ENCODE peak calls at places on chromosomes 3 and 15, in ten cellular contexts. One of them, this sample, is unnamed.

GRCh38 chr15:93235926-93236781 is 147.1 kb upstream of the RGMA start:
- DNase-seq in WTC11: no peak
- DNase-seq in Right ventricle myocardium superior: peak; percentile 76
- DNase-seq in GM23338: peak; percentile 22
- DNase-seq in pancreas: no peak
- DNase-seq in neural progenitor cell: peak; percentile 68
- DNase-seq in activated CD4-positive, alpha-beta T cell treated with anti-CD3 and anti-CD28 coated beads, Interleukin-2, amount 50 U/mL, for 1 hour: no peak
- DNase-seq in NCI-H510A treated with DMSO at 0.1 percent for 48 hours: no peak
- DNase-seq in stimulated activated CD4-positive, alpha-beta T cell treated with anti-CD3 and anti-CD28 coated beads, Interleukin-12 subunit alpha, Interleukin-12 subunit beta, amount 100 ng/mL, for 48 hours: no peak
- DNase-seq in nucleus accumbens: no peak
- DNase-seq in this sample: no peak

GRCh38 chr3:178084938-178085816 is 451.1 kb upstream of the KCNMB2 start:
- DNase-seq in WTC11: peak; percentile 68
- DNase-seq in Right ventricle myocardium superior: peak; percentile 88
- DNase-seq in GM23338: peak; percentile 86
- DNase-seq in pancreas: peak; percentile 35
- DNase-seq in neural progenitor cell: peak; percentile 84
- DNase-seq in activated CD4-positive, alpha-beta T cell treated with anti-CD3 and anti-CD28 coated beads, Interleukin-2, amount 50 U/mL, for 1 hour: peak; percentile 26
- DNase-seq in NCI-H510A treated with DMSO at 0.1 percent for 48 hours: peak; percentile 93
- DNase-seq in stimulated activated CD4-positive, alpha-beta T cell treated with anti-CD3 and anti-CD28 coated beads, Interleukin-12 subunit alpha, Interleukin-12 subunit beta, amount 100 ng/mL, for 48 hours: no peak
- DNase-seq in nucleus accumbens: peak; percentile 75
- DNase-seq in this sample: peak; percentile 32

GRCh38 chr15:70156781-70157261 is 59.1 kb upstream of the TLE3 start:
- DNase-seq in WTC11: no peak
- DNase-seq in Right ventricle myocardium superior: peak; percentile 66
- DNase-seq in GM23338: no peak
- DNase-seq in pancreas: peak; percentile 84
- DNase-seq in neural progenitor cell: no peak
- DNase-seq in activated CD4-positive, alpha-beta T cell treated with anti-CD3 and anti-CD28 coated beads, Interleukin-2, amount 50 U/mL, for 1 hour: no peak
- DNase-seq in NCI-H510A treated with DMSO at 0.1 percent for 48 hours: peak; percentile 57
- DNase-seq in stimulated activated CD4-positive, alpha-beta T cell treated with anti-CD3 and anti-CD28 coated beads, Interleukin-12 subunit alpha, Interleukin-12 subunit beta, amount 100 ng/mL, for 48 hours: no peak
- DNase-seq in nucleus accumbens: peak; percentile 12
- DNase-seq in this sample: no peak

GRCh38 chr15:95970326-95970725 is 360.2 kb upstream of the NR2F2 start:
- DNase-seq in WTC11: no peak
- DNase-seq in Right ventricle myocardium superior: no peak
- DNase-seq in GM23338: no peak
- DNase-seq in pancreas: no peak
- DNase-seq in neural progenitor cell: no peak
- DNase-seq in activated CD4-positive, alpha-beta T cell treated with anti-CD3 and anti-CD28 coated beads, Interleukin-2, amount 50 U/mL, for 1 hour: no peak
- DNase-seq in NCI-H510A treated with DMSO at 0.1 percent for 48 hours: no peak
- DNase-seq in stimulated activated CD4-positive, alpha-beta T cell treated with anti-CD3 and anti-CD28 coated beads, Interleukin-12 subunit alpha, Interleukin-12 subunit beta, amount 100 ng/mL, for 48 hours: no peak
- DNase-seq in nucleus accumbens: no peak
- DNase-seq in this sample: no peak

GRCh38 chr15:65856821-65857455 is 12.4 kb upstream of the RAB11A start:
- DNase-seq in WTC11: peak; percentile 83
- DNase-seq in Right ventricle myocardium superior: peak; percentile 78
- DNase-seq in GM23338: peak; percentile 89
- DNase-seq in pancreas: peak; percentile 75
- DNase-seq in neural progenitor cell: peak; percentile 81
- DNase-seq in activated CD4-positive, alpha-beta T cell treated with anti-CD3 and anti-CD28 coated beads, Interleukin-2, amount 50 U/mL, for 1 hour: peak; percentile 82
- DNase-seq in NCI-H510A treated with DMSO at 0.1 percent for 48 hours: no peak
- DNase-seq in stimulated activated CD4-positive, alpha-beta T cell treated with anti-CD3 and anti-CD28 coated beads, Interleukin-12 subunit alpha, Interleukin-12 subunit beta, amount 100 ng/mL, for 48 hours: peak; percentile 61
- DNase-seq in nucleus accumbens: no peak
- DNase-seq in this sample: peak; percentile 48

GRCh38 chr3:126782554-126782953 is 78.5 kb downstream of the CHCHD6 start:
- DNase-seq in WTC11: no peak
- DNase-seq in Right ventricle myocardium superior: no peak
- DNase-seq in GM23338: peak; percentile 19
- DNase-seq in pancreas: no peak
- DNase-seq in neural progenitor cell: no peak
- DNase-seq in activated CD4-positive, alpha-beta T cell treated with anti-CD3 and anti-CD28 coated beads, Interleukin-2, amount 50 U/mL, for 1 hour: no peak
- DNase-seq in NCI-H510A treated with DMSO at 0.1 percent for 48 hours: no peak
- DNase-seq in stimulated activated CD4-positive, alpha-beta T cell treated with anti-CD3 and anti-CD28 coated beads, Interleukin-12 subunit alpha, Interleukin-12 subunit beta, amount 100 ng/mL, for 48 hours: no peak
- DNase-seq in nucleus accumbens: no peak
- DNase-seq in this sample: peak; percentile 75

GRCh38 chr15:77012117-77012712 is 17.3 kb downstream of the PSTPIP1 start:
- DNase-seq in WTC11: no peak
- DNase-seq in Right ventricle myocardium superior: no peak
- DNase-seq in GM23338: no peak
- DNase-seq in pancreas: no peak
- DNase-seq in neural progenitor cell: no peak
- DNase-seq in activated CD4-positive, alpha-beta T cell treated with anti-CD3 and anti-CD28 coated beads, Interleukin-2, amount 50 U/mL, for 1 hour: no peak
- DNase-seq in NCI-H510A treated with DMSO at 0.1 percent for 48 hours: no peak
- DNase-seq in stimulated activated CD4-positive, alpha-beta T cell treated with anti-CD3 and anti-CD28 coated beads, Interleukin-12 subunit alpha, Interleukin-12 subunit beta, amount 100 ng/mL, for 48 hours: no peak
- DNase-seq in nucleus accumbens: no peak
- DNase-seq in this sample: no peak

GRCh38 chr3:109597438-109597837 is 260.1 kb upstream of the DPPA4 start:
- DNase-seq in WTC11: no peak
- DNase-seq in Right ventricle myocardium superior: no peak
- DNase-seq in GM23338: no peak
- DNase-seq in pancreas: no peak
- DNase-seq in neural progenitor cell: no peak
- DNase-seq in activated CD4-positive, alpha-beta T cell treated with anti-CD3 and anti-CD28 coated beads, Interleukin-2, amount 50 U/mL, for 1 hour: no peak
- DNase-seq in NCI-H510A treated with DMSO at 0.1 percent for 48 hours: no peak
- DNase-seq in stimulated activated CD4-positive, alpha-beta T cell treated with anti-CD3 and anti-CD28 coated beads, Interleukin-12 subunit alpha, Interleukin-12 subunit beta, amount 100 ng/mL, for 48 hours: no peak
- DNase-seq in nucleus accumbens: no peak
- DNase-seq in this sample: no peak

GRCh38 chr15:77118787-77119410 is 48.0 kb upstream of the TSPAN3 start:
- DNase-seq in WTC11: no peak
- DNase-seq in Right ventricle myocardium superior: no peak
- DNase-seq in GM23338: peak; percentile 69
- DNase-seq in pancreas: no peak
- DNase-seq in neural progenitor cell: peak; percentile 65
- DNase-seq in activated CD4-positive, alpha-beta T cell treated with anti-CD3 and anti-CD28 coated beads, Interleukin-2, amount 50 U/mL, for 1 hour: peak; percentile 19
- DNase-seq in NCI-H510A treated with DMSO at 0.1 percent for 48 hours: peak; percentile 29
- DNase-seq in stimulated activated CD4-positive, alpha-beta T cell treated with anti-CD3 and anti-CD28 coated beads, Interleukin-12 subunit alpha, Interleukin-12 subunit beta, amount 100 ng/mL, for 48 hours: no peak
- DNase-seq in nucleus accumbens: no peak
- DNase-seq in this sample: peak; percentile 66

GRCh38 chr15:48965972-48966371 is 2.3 kb upstream of the SHC4 start:
- DNase-seq in WTC11: no peak
- DNase-seq in Right ventricle myocardium superior: no peak
- DNase-seq in GM23338: no peak
- DNase-seq in pancreas: no peak
- DNase-seq in neural progenitor cell: no peak
- DNase-seq in activated CD4-positive, alpha-beta T cell treated with anti-CD3 and anti-CD28 coated beads, Interleukin-2, amount 50 U/mL, for 1 hour: no peak
- DNase-seq in NCI-H510A treated with DMSO at 0.1 percent for 48 hours: no peak
- DNase-seq in stimulated activated CD4-positive, alpha-beta T cell treated with anti-CD3 and anti-CD28 coated beads, Interleukin-12 subunit alpha, Interleukin-12 subunit beta, amount 100 ng/mL, for 48 hours: peak; percentile 37
- DNase-seq in nucleus accumbens: no peak
- DNase-seq in this sample: peak; percentile 21

GRCh38 chr15:57288926-57289650 is 87.2 kb upstream of the CGNL1 start:
- DNase-seq in WTC11: no peak
- DNase-seq in Right ventricle myocardium superior: no peak
- DNase-seq in GM23338: no peak
- DNase-seq in pancreas: no peak
- DNase-seq in neural progenitor cell: no peak
- DNase-seq in activated CD4-positive, alpha-beta T cell treated with anti-CD3 and anti-CD28 coated beads, Interleukin-2, amount 50 U/mL, for 1 hour: no peak
- DNase-seq in NCI-H510A treated with DMSO at 0.1 percent for 48 hours: no peak
- DNase-seq in stimulated activated CD4-positive, alpha-beta T cell treated with anti-CD3 and anti-CD28 coated beads, Interleukin-12 subunit alpha, Interleukin-12 subunit beta, amount 100 ng/mL, for 48 hours: no peak
- DNase-seq in nucleus accumbens: no peak
- DNase-seq in this sample: no peak

GRCh38 chr15:48049736-48050135 is 71.1 kb upstream of the SLC24A5 start:
- DNase-seq in WTC11: no peak
- DNase-seq in Right ventricle myocardium superior: no peak
- DNase-seq in GM23338: no peak
- DNase-seq in pancreas: no peak
- DNase-seq in neural progenitor cell: no peak
- DNase-seq in activated CD4-positive, alpha-beta T cell treated with anti-CD3 and anti-CD28 coated beads, Interleukin-2, amount 50 U/mL, for 1 hour: no peak
- DNase-seq in NCI-H510A treated with DMSO at 0.1 percent for 48 hours: no peak
- DNase-seq in stimulated activated CD4-positive, alpha-beta T cell treated with anti-CD3 and anti-CD28 coated beads, Interleukin-12 subunit alpha, Interleukin-12 subunit beta, amount 100 ng/mL, for 48 hours: no peak
- DNase-seq in nucleus accumbens: no peak
- DNase-seq in this sample: no peak